ENCODE peak calls at places on chromosomes 6 and 20, in four cellular contexts. One of them, this sample, is unnamed.

GRCh38 chr6:125983246-125983945 is 2.9 kb upstream of the TRMT11 start:
- DNase-seq in psoas muscle: no peak
- DNase-seq in tibial nerve: no peak
- DNase-seq in lower lobe of right lung: no peak
- DNase-seq in this sample: no peak

GRCh38 chr20:41287327-41287726 is 30.2 kb downstream of the ZHX3 start:
- DNase-seq in lower lobe of right lung: no peak
- DNase-seq in tibial nerve: no peak
- DNase-seq in psoas muscle: no peak
- DNase-seq in this sample: no peak

GRCh38 chr20:60138263-60139127 is 180.3 kb downstream of the CDH26 start:
- DNase-seq in tibial nerve: no peak
- DNase-seq in psoas muscle: peak; percentile 75
- DNase-seq in lower lobe of right lung: peak; percentile 73
- DNase-seq in this sample: peak; percentile 47

GRCh38 chr6:53042112-53042511 is 23.1 kb upstream of the FBXO9 start:
- DNase-seq in psoas muscle: no peak
- DNase-seq in lower lobe of right lung: no peak
- DNase-seq in tibial nerve: no peak
- DNase-seq in this sample: no peak

GRCh38 chr6:14734416-14735340 is 511.2 kb upstream of the JARID2 start:
- DNase-seq in lower lobe of right lung: no peak
- DNase-seq in psoas muscle: no peak
- DNase-seq in tibial nerve: no peak
- DNase-seq in this sample: no peak

GRCh38 chr20:11267762-11268335 is 594.0 kb upstream of the JAG1 start:
- DNase-seq in tibial nerve: no peak
- DNase-seq in lower lobe of right lung: no peak
- DNase-seq in psoas muscle: no peak
- DNase-seq in this sample: no peak

GRCh38 chr6:47810885-47811284 is 29.1 kb downstream of the OPN5 start:
- DNase-seq in psoas muscle: no peak
- DNase-seq in lower lobe of right lung: no peak
- DNase-seq in tibial nerve: no peak
- DNase-seq in this sample: no peak

GRCh38 chr6:22880686-22881433 is 311.5 kb downstream of the HDGFL1 start:
- DNase-seq in lower lobe of right lung: no peak
- DNase-seq in tibial nerve: no peak
- DNase-seq in psoas muscle: no peak
- DNase-seq in this sample: no peak

DNA sequence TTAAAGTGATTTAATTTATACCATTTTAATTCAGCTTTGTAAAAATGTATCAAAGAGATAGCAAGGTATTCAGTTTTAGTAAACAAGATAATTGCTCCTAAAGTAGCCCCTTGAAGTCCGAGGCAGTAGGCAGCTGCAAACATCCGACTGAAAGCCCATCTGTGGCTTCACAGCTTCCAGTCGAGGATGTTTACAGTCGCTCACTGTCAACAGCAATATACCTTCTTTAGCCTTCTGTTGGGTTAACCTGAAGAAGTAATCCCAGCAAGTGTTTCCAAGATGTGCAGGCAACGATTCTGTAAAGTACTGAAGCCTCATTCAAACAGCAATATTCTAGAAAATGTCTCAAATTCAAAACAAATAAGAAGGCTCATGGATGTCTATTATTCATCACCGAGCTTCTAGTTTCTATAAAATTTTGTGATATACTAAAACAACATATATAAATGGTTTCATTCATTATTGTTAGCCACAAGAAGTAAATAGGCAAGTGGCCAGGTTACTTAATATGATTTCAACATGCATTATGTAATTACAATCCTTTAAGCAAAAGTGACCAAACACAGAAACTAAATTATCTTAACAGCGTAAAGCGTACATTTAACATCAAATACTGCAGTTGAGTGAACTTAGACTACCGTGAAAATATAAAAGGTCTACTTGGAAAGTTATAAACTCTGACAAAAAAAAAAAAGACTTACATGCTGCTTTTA is 115.0 kb downstream of the OGFRL1 start:
- DNase-seq in psoas muscle: no peak
- DNase-seq in tibial nerve: no peak
- DNase-seq in lower lobe of right lung: no peak
- DNase-seq in this sample: no peak
- H3K4me1 ChIP-seq in psoas muscle: peaks cover 58% of the 10 kb centered on the region
- H3K4me1 ChIP-seq in tibial nerve: no peaks in the 10 kb centered on the region
- H3K4me1 ChIP-seq in lower lobe of right lung: peaks cover 47% of the 10 kb centered on the region
- H3K4me1 ChIP-seq in this sample: peaks cover 8% of the 10 kb centered on the region

DNA sequence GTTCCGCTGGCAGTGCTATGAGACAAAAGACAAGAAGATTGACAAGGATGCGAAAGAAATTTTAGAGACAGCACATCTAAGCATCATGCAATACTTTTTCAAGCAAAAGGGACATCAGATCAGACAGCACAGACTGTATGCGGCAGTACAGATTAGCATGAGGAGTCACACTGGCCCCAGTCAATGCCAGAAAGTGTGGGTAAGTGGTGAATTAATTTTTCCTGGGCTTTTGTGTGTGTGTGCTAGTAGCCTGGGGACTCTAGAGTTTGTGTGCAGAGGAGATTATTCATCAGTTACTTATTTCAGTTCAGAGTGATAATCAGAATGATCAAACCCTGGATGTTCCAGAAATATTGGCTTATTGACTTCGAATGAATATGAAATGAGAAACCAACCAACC is 47.2 kb downstream of the LAMA4 start:
- DNase-seq in lower lobe of right lung: no peak
- DNase-seq in psoas muscle: no peak
- DNase-seq in tibial nerve: no peak
- DNase-seq in this sample: no peak
- H3K4me1 ChIP-seq in lower lobe of right lung: peaks cover 23% of the 10 kb centered on the region
- H3K4me1 ChIP-seq in psoas muscle: no peaks in the 10 kb centered on the region
- H3K4me1 ChIP-seq in tibial nerve: peaks cover 2% of the 10 kb centered on the region
- H3K4me1 ChIP-seq in this sample: peaks cover 3% of the 10 kb centered on the region

DNA sequence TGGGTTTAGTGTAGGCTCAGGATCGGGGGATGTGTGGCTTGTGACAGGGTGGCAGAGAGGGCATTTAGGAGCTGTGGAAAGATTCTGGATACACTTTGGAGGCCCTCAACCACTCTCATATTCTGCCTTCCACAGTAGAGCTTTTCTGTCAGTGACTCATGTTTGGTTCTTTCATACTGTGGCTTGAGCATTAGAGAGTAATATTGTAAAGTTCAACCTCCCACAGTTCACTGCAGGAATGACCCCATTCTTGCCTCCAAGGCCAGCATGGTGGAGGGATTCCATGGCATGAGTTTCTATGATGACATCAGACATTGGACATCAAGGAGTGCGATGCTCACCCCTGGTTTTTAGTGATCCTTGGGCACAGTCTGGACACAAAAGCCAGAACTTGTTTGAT is 50.9 kb downstream of the DTD1 start:
- DNase-seq in tibial nerve: no peak
- DNase-seq in psoas muscle: no peak
- DNase-seq in lower lobe of right lung: no peak
- DNase-seq in this sample: no peak
- H3K4me1 ChIP-seq in tibial nerve: no peaks in the 10 kb centered on the region
- H3K4me1 ChIP-seq in psoas muscle: peaks cover 14% of the 10 kb centered on the region
- H3K4me1 ChIP-seq in lower lobe of right lung: no peaks in the 10 kb centered on the region
- H3K4me1 ChIP-seq in this sample: no peaks in the 10 kb centered on the region

GRCh38 chr20:47544240-47544639 is 42.6 kb downstream of the NCOA3 start:
- DNase-seq in lower lobe of right lung: no peak
- DNase-seq in psoas muscle: no peak
- DNase-seq in tibial nerve: no peak
- DNase-seq in this sample: no peak
- H3K4me1 ChIP-seq in lower lobe of right lung: peaks cover 35% of the 10 kb centered on the region
- H3K4me1 ChIP-seq in psoas muscle: peaks cover 36% of the 10 kb centered on the region
- H3K4me1 ChIP-seq in tibial nerve: no peaks in the 10 kb centered on the region
- H3K4me1 ChIP-seq in this sample: peaks cover 16% of the 10 kb centered on the region

DNA sequence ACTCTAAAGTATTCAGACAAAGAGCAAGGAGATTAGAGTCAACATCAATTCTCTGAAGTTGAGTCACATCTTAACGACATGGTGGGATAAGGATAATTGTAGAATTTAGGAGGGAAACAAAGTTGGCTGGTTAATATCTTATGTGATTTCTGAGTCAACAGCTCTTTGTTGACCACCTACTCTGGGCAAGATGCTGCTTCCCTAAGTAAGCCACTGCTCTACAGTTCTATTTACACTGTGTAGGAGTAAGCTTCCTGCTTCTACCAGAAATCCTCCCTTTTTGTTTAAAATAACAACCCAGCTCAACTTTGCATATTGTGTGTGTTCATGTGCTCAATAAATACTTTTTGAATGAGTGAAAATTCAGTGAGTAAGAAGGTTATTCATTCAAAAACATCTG is 3.1 kb downstream of the HS3ST5 start:
- DNase-seq in psoas muscle: no peak
- DNase-seq in lower lobe of right lung: no peak
- DNase-seq in tibial nerve: no peak
- DNase-seq in this sample: no peak
- H3K4me1 ChIP-seq in psoas muscle: no peaks in the 10 kb centered on the region
- H3K4me1 ChIP-seq in lower lobe of right lung: peaks cover 9% of the 10 kb centered on the region
- H3K4me1 ChIP-seq in tibial nerve: no peaks in the 10 kb centered on the region
- H3K4me1 ChIP-seq in this sample: no peaks in the 10 kb centered on the region

DNA sequence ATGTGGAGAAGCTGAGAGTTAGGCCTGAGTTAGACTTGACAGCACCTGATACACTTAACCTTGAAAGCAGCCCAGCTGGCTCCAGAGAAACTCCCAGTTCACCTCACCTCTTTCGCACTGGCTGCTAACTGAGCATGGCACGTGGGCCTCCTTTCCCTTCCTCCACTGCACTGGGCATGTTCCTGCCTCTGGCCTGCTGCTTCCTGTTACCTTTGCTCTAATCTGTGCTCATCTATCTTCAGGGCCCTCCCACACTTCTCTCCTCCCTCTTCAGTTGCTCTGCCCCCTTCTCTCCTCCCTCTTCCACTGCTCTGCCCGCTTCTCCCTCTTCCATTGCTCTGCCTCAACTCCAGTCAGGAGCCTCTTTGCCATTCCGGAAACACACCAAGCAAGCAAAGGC is 13.7 kb upstream of the UBE2V1 start:
- DNase-seq in lower lobe of right lung: peak; percentile 43
- DNase-seq in psoas muscle: peak; percentile 77
- DNase-seq in tibial nerve: no peak
- DNase-seq in this sample: no peak
- H3K4me1 ChIP-seq in lower lobe of right lung: no peaks in the 10 kb centered on the region
- H3K4me1 ChIP-seq in psoas muscle: peaks cover 55% of the 10 kb centered on the region
- H3K4me1 ChIP-seq in tibial nerve: no peaks in the 10 kb centered on the region
- H3K4me1 ChIP-seq in this sample: peaks cover 2% of the 10 kb centered on the region

GRCh38 chr20:4876301-4876700 is 125.0 kb downstream of the SLC23A2 start:
- DNase-seq in lower lobe of right lung: no peak
- DNase-seq in tibial nerve: no peak
- DNase-seq in psoas muscle: no peak
- DNase-seq in this sample: no peak

GRCh38 chr20:4873396-4873795 is 127.9 kb downstream of the SLC23A2 start:
- DNase-seq in tibial nerve: no peak
- DNase-seq in psoas muscle: no peak
- DNase-seq in lower lobe of right lung: no peak
- DNase-seq in this sample: no peak

GRCh38 chr20:4876731-4877130 is 124.6 kb downstream of the SLC23A2 start:
- DNase-seq in lower lobe of right lung: no peak
- DNase-seq in tibial nerve: no peak
- DNase-seq in psoas muscle: no peak
- DNase-seq in this sample: no peak

GRCh38 chr20:4871486-4871885 is 129.8 kb downstream of the SLC23A2 start:
- DNase-seq in psoas muscle: no peak
- DNase-seq in lower lobe of right lung: no peak
- DNase-seq in tibial nerve: no peak
- DNase-seq in this sample: no peak

DNA sequence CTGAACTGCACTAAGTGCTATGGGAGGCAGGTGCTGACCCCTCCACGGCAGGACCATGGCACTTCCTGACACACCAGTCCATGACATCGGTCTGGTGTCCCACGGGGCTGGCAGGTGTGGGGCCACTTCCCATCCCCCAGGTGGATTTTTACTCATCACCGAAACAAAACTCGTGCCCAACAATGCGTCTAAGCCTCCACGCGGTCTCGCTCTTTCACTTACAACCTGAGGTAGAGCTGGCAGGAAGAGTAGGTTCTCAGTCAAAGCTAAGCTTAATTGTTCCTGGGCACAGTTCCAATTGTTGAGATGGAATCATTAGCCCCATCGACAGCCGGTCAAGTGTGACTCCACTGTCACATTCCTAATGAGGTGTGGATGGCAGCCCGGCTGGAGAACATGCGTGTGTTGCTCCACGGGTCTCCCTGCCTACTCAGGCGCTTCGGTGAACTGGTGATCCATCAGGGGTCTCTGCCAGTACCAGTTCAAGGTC is 125.7 kb downstream of the SLC23A2 start:
- DNase-seq in psoas muscle: no peak
- DNase-seq in lower lobe of right lung: no peak
- DNase-seq in tibial nerve: no peak
- DNase-seq in this sample: no peak
- H3K4me1 ChIP-seq in psoas muscle: no peaks in the 10 kb centered on the region
- H3K4me1 ChIP-seq in lower lobe of right lung: no peaks in the 10 kb centered on the region
- H3K4me1 ChIP-seq in tibial nerve: no peaks in the 10 kb centered on the region
- H3K4me1 ChIP-seq in this sample: no peaks in the 10 kb centered on the region

GRCh38 chr6:13674533-13675190 is 37.0 kb downstream of the RANBP9 start:
- DNase-seq in lower lobe of right lung: no peak
- DNase-seq in tibial nerve: no peak
- DNase-seq in psoas muscle: no peak
- DNase-seq in this sample: no peak
- H3K4me1 ChIP-seq in lower lobe of right lung: peaks cover 27% of the 10 kb centered on the region
- H3K4me1 ChIP-seq in tibial nerve: no peaks in the 10 kb centered on the region
- H3K4me1 ChIP-seq in psoas muscle: peaks cover 4% of the 10 kb centered on the region
- H3K4me1 ChIP-seq in this sample: peaks cover 2% of the 10 kb centered on the region

GRCh38 chr6:158110986-158111385 is 57.1 kb downstream of the SERAC1 start:
- DNase-seq in psoas muscle: no peak
- DNase-seq in lower lobe of right lung: no peak
- DNase-seq in tibial nerve: no peak
- DNase-seq in this sample: no peak
- H3K4me1 ChIP-seq in psoas muscle: no peaks in the 10 kb centered on the region
- H3K4me1 ChIP-seq in lower lobe of right lung: no peaks in the 10 kb centered on the region
- H3K4me1 ChIP-seq in tibial nerve: no peaks in the 10 kb centered on the region
- H3K4me1 ChIP-seq in this sample: no peaks in the 10 kb centered on the region

GRCh38 chr6:108675226-108676160 is 114.8 kb downstream of the FOXO3 start:
- DNase-seq in tibial nerve: no peak
- DNase-seq in psoas muscle: no peak
- DNase-seq in lower lobe of right lung: no peak
- DNase-seq in this sample: no peak

GRCh38 chr6:108671790-108672189 is 111.1 kb downstream of the FOXO3 start:
- DNase-seq in lower lobe of right lung: no peak
- DNase-seq in psoas muscle: no peak
- DNase-seq in tibial nerve: no peak
- DNase-seq in this sample: no peak

GRCh38 chr6:108673153-108673552 is 112.4 kb downstream of the FOXO3 start:
- DNase-seq in tibial nerve: no peak
- DNase-seq in lower lobe of right lung: no peak
- DNase-seq in psoas muscle: no peak
- DNase-seq in this sample: no peak

GRCh38 chr6:108671175-108671574 is 110.5 kb downstream of the FOXO3 start:
- DNase-seq in psoas muscle: no peak
- DNase-seq in lower lobe of right lung: no peak
- DNase-seq in tibial nerve: no peak
- DNase-seq in this sample: no peak

GRCh38 chr6:108673602-108674001 is 112.9 kb downstream of the FOXO3 start:
- DNase-seq in psoas muscle: no peak
- DNase-seq in lower lobe of right lung: no peak
- DNase-seq in tibial nerve: no peak
- DNase-seq in this sample: no peak
- H3K4me1 ChIP-seq in psoas muscle: peaks cover 93% of the 10 kb centered on the region
- H3K4me1 ChIP-seq in lower lobe of right lung: peaks cover 76% of the 10 kb centered on the region
- H3K4me1 ChIP-seq in tibial nerve: peaks cover 4% of the 10 kb centered on the region
- H3K4me1 ChIP-seq in this sample: peaks cover 33% of the 10 kb centered on the region

This sample was measured in right cardiac atrium.